ENCODE peak calls at places on chromosomes 5 and 9, in five cellular contexts. One of them, this sample, is unnamed.

GRCh38 chr9:116075191-116075590 is 78.4 kb upstream of the PAPPA start:
- DNase-seq in heart right ventricle: no peak
- DNase-seq in right lobe of liver: no peak
- DNase-seq in mesendoderm: no peak
- DNase-seq in AG04450: peak
- DNase-seq in this sample: peak

GRCh38 chr5:13921573-13921972 is 22.9 kb downstream of the DNAH5 start:
- DNase-seq in heart right ventricle: no peak
- DNase-seq in right lobe of liver: no peak
- DNase-seq in mesendoderm: no peak
- DNase-seq in AG04450: peak
- DNase-seq in this sample: no peak

GRCh38 chr9:85941966-85942912 is 1.3 kb downstream of the NAA35 start:
- DNase-seq in heart right ventricle: no peak
- DNase-seq in right lobe of liver: no peak
- DNase-seq in mesendoderm: no peak
- DNase-seq in AG04450: no peak
- DNase-seq in this sample: no peak

GRCh38 chr9:71884005-71884404 is 27.0 kb downstream of the ABHD17B start:
- DNase-seq in heart right ventricle: no peak
- DNase-seq in right lobe of liver: no peak
- DNase-seq in mesendoderm: no peak
- DNase-seq in AG04450: no peak
- DNase-seq in this sample: no peak

GRCh38 chr5:167565555-167565954 is 725.9 kb upstream of the WWC1 start:
- DNase-seq in heart right ventricle: no peak
- DNase-seq in right lobe of liver: no peak
- DNase-seq in mesendoderm: peak
- DNase-seq in AG04450: no peak
- DNase-seq in this sample: peak

GRCh38 chr5:17951392-17952169 is 317.3 kb downstream of the TAF11L14 start:
- DNase-seq in heart right ventricle: no peak
- DNase-seq in right lobe of liver: no peak
- DNase-seq in mesendoderm: peak
- DNase-seq in AG04450: no peak
- DNase-seq in this sample: no peak

GRCh38 chr5:113382736-113383135 is 52.1 kb downstream of the TSSK1B start:
- DNase-seq in heart right ventricle: no peak
- DNase-seq in right lobe of liver: no peak
- DNase-seq in mesendoderm: no peak
- DNase-seq in AG04450: no peak
- DNase-seq in this sample: no peak

GRCh38 chr9:69898714-69899209 is 78.1 kb downstream of the CFAP95 start:
- DNase-seq in heart right ventricle: no peak
- DNase-seq in right lobe of liver: no peak
- DNase-seq in mesendoderm: no peak
- DNase-seq in AG04450: peak
- DNase-seq in this sample: peak

GRCh38 chr9:135017916-135018915 is 69.3 kb upstream of the OLFM1 start:
- DNase-seq in heart right ventricle: no peak
- DNase-seq in right lobe of liver: no peak
- DNase-seq in mesendoderm: no peak
- DNase-seq in AG04450: no peak
- DNase-seq in this sample: no peak

DNA sequence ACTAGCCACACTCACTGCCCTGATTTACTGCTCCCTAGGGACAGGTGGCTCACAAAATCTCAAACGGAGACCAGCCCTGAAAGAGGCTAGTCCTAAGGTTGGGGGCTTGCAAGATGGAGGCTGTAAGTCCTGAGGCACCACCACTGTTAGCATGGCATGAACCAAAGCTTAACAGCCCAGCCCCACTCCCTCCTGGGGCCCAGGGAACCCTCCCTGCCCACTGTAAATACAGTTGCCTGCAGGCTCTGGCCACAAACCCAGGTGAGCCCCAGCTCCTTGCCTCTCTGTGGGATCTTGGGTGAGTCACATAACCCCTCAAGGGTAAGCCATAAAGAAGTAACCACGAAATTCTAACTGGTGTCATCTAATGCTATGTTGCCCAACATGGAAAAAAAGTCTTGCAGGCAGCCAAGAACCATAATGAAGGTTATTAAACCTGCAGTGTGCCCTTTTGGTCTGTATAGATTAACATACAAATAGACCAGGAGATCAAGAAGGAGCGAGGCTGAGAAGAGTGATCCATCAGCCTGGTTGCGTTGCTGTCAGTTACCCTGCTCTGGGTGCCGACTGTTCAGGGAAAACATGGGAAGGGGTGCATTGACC is 1.7 kb upstream of the POMT1 start:
- DNase-seq in heart right ventricle: no peak
- DNase-seq in right lobe of liver: no peak
- DNase-seq in mesendoderm: peak
- DNase-seq in AG04450: peak
- DNase-seq in this sample: peak
- H3K4me3 ChIP-seq in heart right ventricle: no peak
- H3K4me3 ChIP-seq in right lobe of liver: no peak
- H3K4me3 ChIP-seq in mesendoderm: no peak
- H3K4me3 ChIP-seq in AG04450: no peak
- H3K4me3 ChIP-seq in this sample: no peak

GRCh38 chr9:97696823-97697601 is at the start of gene XPA:
- DNase-seq in heart right ventricle: peak
- DNase-seq in right lobe of liver: peak
- DNase-seq in mesendoderm: peak
- DNase-seq in AG04450: peak
- DNase-seq in this sample: peak
- H3K4me3 ChIP-seq in heart right ventricle: peak
- H3K4me3 ChIP-seq in right lobe of liver: peak
- H3K4me3 ChIP-seq in mesendoderm: peak
- H3K4me3 ChIP-seq in AG04450: peak
- H3K4me3 ChIP-seq in this sample: peak

GRCh38 chr9:63859475-63860215 is 1425.4 kb downstream of the FOXD4L5 start:
- DNase-seq in heart right ventricle: peak
- DNase-seq in right lobe of liver: peak
- DNase-seq in mesendoderm: no peak
- DNase-seq in AG04450: no peak
- DNase-seq in this sample: no peak
- H3K4me3 ChIP-seq in heart right ventricle: peak
- H3K4me3 ChIP-seq in right lobe of liver: peak
- H3K4me3 ChIP-seq in mesendoderm: no peak
- H3K4me3 ChIP-seq in AG04450: no peak
- H3K4me3 ChIP-seq in this sample: no peak

DNA sequence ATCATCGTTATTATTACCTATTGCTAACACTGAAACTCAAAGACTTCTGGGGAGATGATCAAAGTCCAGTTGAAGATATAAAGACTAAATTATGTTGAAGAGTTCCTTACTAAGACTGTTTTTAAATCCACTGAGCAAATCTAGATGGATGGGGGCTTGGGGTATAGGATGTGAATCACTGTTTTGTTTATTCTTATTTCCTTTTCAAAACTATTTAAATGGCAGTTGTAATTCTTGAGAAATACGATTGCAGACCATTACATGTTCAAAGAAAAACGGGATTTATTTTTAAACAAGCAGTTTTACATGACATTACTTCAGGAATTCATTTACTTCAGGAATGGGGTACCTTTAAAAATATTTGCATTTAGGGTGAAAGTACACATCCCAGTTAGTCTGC is 4.3 kb downstream of the RASGRF2 start:
- DNase-seq in heart right ventricle: no peak
- DNase-seq in right lobe of liver: no peak
- DNase-seq in mesendoderm: no peak
- DNase-seq in AG04450: no peak
- DNase-seq in this sample: no peak
- H3K4me3 ChIP-seq in heart right ventricle: peak
- H3K4me3 ChIP-seq in right lobe of liver: no peak
- H3K4me3 ChIP-seq in mesendoderm: no peak
- H3K4me3 ChIP-seq in AG04450: peak
- H3K4me3 ChIP-seq in this sample: no peak